ENCODE peak calls at places on chromosomes 16 and 17, in four cellular contexts. A, V, C and W are unnamed samples.

GRCh38 chr16:81703177-81704155 is 75.6 kb upstream of the PLCG2 start:
- DNase-seq in A (peak), V (no peak), C (peak), W (no peak)

GRCh38 chr16:89574681-89575246 is 794 bp upstream of the CPNE7 start:
- DNase-seq in A (no peak), V (no peak), C (peak), W (peak)

GRCh38 chr17:31509095-31509804 is 117.8 kb downstream of the RAB11FIP4 start:
- DNase-seq in A (no peak), V (no peak), C (no peak), W (no peak)

GRCh38 chr16:57024894-57025680 is 35.7 kb downstream of the NLRC5 start:
- DNase-seq in A (no peak), V (no peak), C (no peak), W (no peak)

GRCh38 chr17:40094874-40095273 is 5.5 kb downstream of the NR1D1 start:
- DNase-seq in A (peak), V (no peak), C (no peak), W (no peak)

GRCh38 chr16:8874388-8874787 is 5.6 kb upstream of the CARHSP1 start:
- DNase-seq in A (no peak), V (no peak), C (no peak), W (no peak)

GRCh38 chr17:78844301-78845005 is 3.8 kb upstream of the USP36 start:
- DNase-seq in A (no peak), V (no peak), C (peak), W (no peak)

GRCh38 chr17:40958086-40958953 is 8.4 kb downstream of the KRT39 start:
- DNase-seq in A (no peak), V (no peak), C (no peak), W (no peak)

GRCh38 chr17:6532441-6532885 is 23.9 kb downstream of the PITPNM3 start:
- DNase-seq in A (no peak), V (no peak), C (no peak), W (no peak)

GRCh38 chr17:7074931-7075330 is 5.1 kb downstream of the CLEC10A start:
- DNase-seq in A (no peak), V (no peak), C (no peak), W (no peak)

GRCh38 chr17:14299261-14300093 is 1.4 kb upstream of the HS3ST3B1 start:
- DNase-seq in A (peak), V (no peak), C (peak), W (no peak)

GRCh38 chr17:45148183-45149036 is at the start of gene HEXIM1:
- DNase-seq in A (peak), V (peak), C (peak), W (peak)

GRCh38 chr17:28743243-28744103 is at the start of gene TRAF4:
- DNase-seq in A (peak), V (peak), C (peak), W (peak)

GRCh38 chr16:68091604-68092261 is 6.6 kb downstream of the NFATC3 start:
- DNase-seq in A (no peak), V (no peak), C (peak), W (no peak)